ENCODE peak calls at places on chromosomes 6 and 20, in seven cellular contexts. One of them, this sample, is unnamed.

GRCh38 chr6:133964052-133964451 is 11.0 kb downstream of the TBPL1 start:
- DNase-seq in H1: no peak
- DNase-seq in HepG2: no peak
- DNase-seq in HCT116: no peak
- DNase-seq in GM12878: no peak
- DNase-seq in SK-N-SH: no peak
- DNase-seq in K562: no peak
- DNase-seq in this sample: no peak

GRCh38 chr20:44750081-44750805 is 4.6 kb downstream of the KCNK15 start:
- DNase-seq in HCT116: no peak
- DNase-seq in GM12878: no peak
- DNase-seq in K562: peak
- DNase-seq in SK-N-SH: no peak
- DNase-seq in HepG2: no peak
- DNase-seq in H1: no peak
- DNase-seq in this sample: no peak

GRCh38 chr6:47098570-47098993 is 56.5 kb upstream of the ADGRF1 start:
- DNase-seq in H1: no peak
- DNase-seq in GM12878: no peak
- DNase-seq in HepG2: no peak
- DNase-seq in HCT116: no peak
- DNase-seq in SK-N-SH: no peak
- DNase-seq in K562: no peak
- DNase-seq in this sample: no peak

GRCh38 chr6:130611366-130611765 is 215.8 kb upstream of the SMLR1 start:
- DNase-seq in GM12878: no peak
- DNase-seq in K562: no peak
- DNase-seq in HCT116: no peak
- DNase-seq in SK-N-SH: no peak
- DNase-seq in H1: no peak
- DNase-seq in HepG2: no peak
- DNase-seq in this sample: no peak

GRCh38 chr6:169641461-169642085 is 60.3 kb downstream of the WDR27 start:
- DNase-seq in GM12878: no peak
- DNase-seq in K562: no peak
- DNase-seq in HepG2: no peak
- DNase-seq in HCT116: no peak
- DNase-seq in SK-N-SH: no peak
- DNase-seq in H1: no peak
- DNase-seq in this sample: no peak

GRCh38 chr6:137313928-137314855 is 95.0 kb upstream of the IFNGR1 start:
- DNase-seq in H1: no peak
- DNase-seq in SK-N-SH: peak
- DNase-seq in K562: peak
- DNase-seq in HepG2: peak
- DNase-seq in GM12878: peak
- DNase-seq in HCT116: peak
- DNase-seq in this sample: peak

GRCh38 chr6:147081210-147081609 is 123.0 kb upstream of the STXBP5 start:
- DNase-seq in GM12878: no peak
- DNase-seq in HCT116: peak
- DNase-seq in H1: no peak
- DNase-seq in K562: no peak
- DNase-seq in HepG2: no peak
- DNase-seq in SK-N-SH: no peak
- DNase-seq in this sample: peak

GRCh38 chr20:52518735-52519134 is 327.2 kb upstream of the ZFP64 start:
- DNase-seq in HepG2: no peak
- DNase-seq in H1: no peak
- DNase-seq in GM12878: peak
- DNase-seq in K562: no peak
- DNase-seq in HCT116: no peak
- DNase-seq in SK-N-SH: no peak
- DNase-seq in this sample: no peak

GRCh38 chr6:163338671-163339405 is 75.7 kb upstream of the QKI start:
- DNase-seq in GM12878: no peak
- DNase-seq in SK-N-SH: no peak
- DNase-seq in HepG2: no peak
- DNase-seq in H1: no peak
- DNase-seq in K562: no peak
- DNase-seq in HCT116: no peak
- DNase-seq in this sample: no peak

GRCh38 chr6:48973486-48973885 is 489.6 kb downstream of the MMUT start:
- DNase-seq in HCT116: no peak
- DNase-seq in SK-N-SH: no peak
- DNase-seq in K562: no peak
- DNase-seq in H1: no peak
- DNase-seq in HepG2: no peak
- DNase-seq in GM12878: no peak
- DNase-seq in this sample: no peak

GRCh38 chr6:143598466-143599080 is 79.2 kb upstream of the PHACTR2 start:
- DNase-seq in GM12878: no peak
- DNase-seq in K562: no peak
- DNase-seq in SK-N-SH: no peak
- DNase-seq in HepG2: no peak
- DNase-seq in HCT116: no peak
- DNase-seq in H1: no peak
- DNase-seq in this sample: no peak

GRCh38 chr6:139474145-139475108 is 100.0 kb upstream of the CITED2 start:
- DNase-seq in HepG2: no peak
- DNase-seq in SK-N-SH: no peak
- DNase-seq in H1: no peak
- DNase-seq in HCT116: no peak
- DNase-seq in GM12878: no peak
- DNase-seq in K562: peak
- DNase-seq in this sample: no peak

GRCh38 chr20:63103402-63104311 is 96.9 kb upstream of the BHLHE23 start:
- DNase-seq in GM12878: no peak
- DNase-seq in K562: no peak
- DNase-seq in SK-N-SH: no peak
- DNase-seq in HCT116: no peak
- DNase-seq in H1: no peak
- DNase-seq in HepG2: no peak
- DNase-seq in this sample: no peak

GRCh38 chr6:42783177-42783875 is 1.5 kb downstream of the BICRAL start:
- DNase-seq in H1: no peak
- DNase-seq in HCT116: no peak
- DNase-seq in GM12878: no peak
- DNase-seq in K562: peak
- DNase-seq in HepG2: peak
- DNase-seq in SK-N-SH: peak
- DNase-seq in this sample: peak

GRCh38 chr6:117534974-117535373 is 52.5 kb downstream of the DCBLD1 start:
- DNase-seq in SK-N-SH: no peak
- DNase-seq in HepG2: no peak
- DNase-seq in HCT116: no peak
- DNase-seq in K562: no peak
- DNase-seq in H1: no peak
- DNase-seq in GM12878: no peak
- DNase-seq in this sample: no peak

GRCh38 chr6:117540670-117541069 is 58.2 kb downstream of the DCBLD1 start:
- DNase-seq in SK-N-SH: no peak
- DNase-seq in HepG2: no peak
- DNase-seq in H1: no peak
- DNase-seq in GM12878: no peak
- DNase-seq in K562: no peak
- DNase-seq in HCT116: no peak
- DNase-seq in this sample: no peak

GRCh38 chr6:117533775-117534174 is 51.3 kb downstream of the DCBLD1 start:
- DNase-seq in H1: no peak
- DNase-seq in HepG2: no peak
- DNase-seq in K562: no peak
- DNase-seq in HCT116: no peak
- DNase-seq in SK-N-SH: no peak
- DNase-seq in GM12878: no peak
- DNase-seq in this sample: no peak

GRCh38 chr6:117538615-117539014 is 56.1 kb downstream of the DCBLD1 start:
- DNase-seq in HCT116: no peak
- DNase-seq in GM12878: no peak
- DNase-seq in HepG2: no peak
- DNase-seq in SK-N-SH: no peak
- DNase-seq in H1: no peak
- DNase-seq in K562: no peak
- DNase-seq in this sample: no peak

DNA sequence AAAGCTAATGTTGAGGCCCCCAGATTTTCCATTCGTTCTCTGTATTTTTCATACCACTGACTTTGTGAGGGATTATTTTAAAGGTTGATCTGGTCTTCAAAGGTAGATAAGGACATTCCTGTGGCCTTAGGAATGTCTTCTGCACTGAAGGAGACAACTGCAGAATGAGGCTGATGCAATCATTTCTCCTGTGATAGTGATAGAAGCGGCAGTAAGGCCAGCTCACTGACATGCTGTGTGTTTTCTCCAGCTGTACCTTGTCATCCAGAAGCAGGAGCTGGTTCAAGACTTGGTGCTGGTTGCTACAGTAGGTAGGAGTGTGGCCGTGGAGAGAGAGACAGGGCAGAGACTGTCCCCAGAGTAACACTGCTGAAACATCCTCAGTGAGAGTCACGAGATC is 53.8 kb downstream of the DCBLD1 start:
- DNase-seq in H1: no peak
- DNase-seq in GM12878: no peak
- DNase-seq in SK-N-SH: no peak
- DNase-seq in K562: no peak
- DNase-seq in HCT116: no peak
- DNase-seq in HepG2: no peak
- DNase-seq in this sample: no peak
- TF ChIP-seq JUND in H1: no peak
- TF ChIP-seq JUND in GM12878: no peak
- TF ChIP-seq JUND in SK-N-SH: no peak
- TF ChIP-seq JUND in K562: no peak
- TF ChIP-seq JUND in HCT116: no peak
- TF ChIP-seq JUND in HepG2: no peak
- TF ChIP-seq JUND in this sample: no peak

DNA sequence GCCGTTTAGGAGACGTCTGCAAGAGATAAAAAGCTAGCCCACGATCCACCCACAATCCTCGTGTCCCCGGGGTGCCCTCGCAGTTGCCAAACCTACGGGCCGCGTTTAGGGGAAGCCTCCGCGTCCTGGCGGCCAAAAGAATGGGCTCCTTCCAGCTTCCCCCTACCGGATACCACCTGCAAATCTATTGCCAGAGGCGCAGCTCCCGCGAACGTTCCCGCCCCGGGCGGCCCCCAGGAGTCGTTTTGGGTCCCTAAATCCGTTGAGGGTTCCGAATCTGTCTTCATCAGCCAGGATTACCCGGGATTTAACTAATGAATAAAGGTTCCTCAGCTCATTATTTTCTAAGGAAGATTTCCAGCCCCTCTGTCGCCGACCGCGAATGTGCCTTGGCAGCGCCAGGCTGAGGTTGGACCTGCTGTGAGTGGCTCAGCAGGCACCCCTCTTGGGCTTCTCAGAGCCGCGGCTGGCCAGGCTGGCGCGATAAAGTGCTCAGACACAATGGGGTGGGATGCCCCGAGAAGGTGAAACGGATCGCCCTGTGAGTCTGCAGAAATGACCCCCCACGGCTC is 2.8 kb upstream of the VSX1 start:
- DNase-seq in H1: no peak
- DNase-seq in K562: no peak
- DNase-seq in HepG2: no peak
- DNase-seq in SK-N-SH: no peak
- DNase-seq in GM12878: no peak
- DNase-seq in HCT116: no peak
- DNase-seq in this sample: no peak
- TF ChIP-seq JUND in H1: no peak
- TF ChIP-seq JUND in K562: no peak
- TF ChIP-seq JUND in HepG2: no peak
- TF ChIP-seq JUND in SK-N-SH: no peak
- TF ChIP-seq JUND in GM12878: no peak
- TF ChIP-seq JUND in HCT116: no peak
- TF ChIP-seq JUND in this sample: no peak

GRCh38 chr6:45569210-45569945 is 191.6 kb upstream of the SUPT3H start:
- DNase-seq in GM12878: no peak
- DNase-seq in SK-N-SH: no peak
- DNase-seq in HCT116: no peak
- DNase-seq in H1: no peak
- DNase-seq in HepG2: no peak
- DNase-seq in K562: no peak
- DNase-seq in this sample: no peak

GRCh38 chr6:45568626-45569025 is 190.9 kb upstream of the SUPT3H start:
- DNase-seq in K562: no peak
- DNase-seq in HepG2: no peak
- DNase-seq in SK-N-SH: no peak
- DNase-seq in HCT116: no peak
- DNase-seq in GM12878: no peak
- DNase-seq in H1: no peak
- DNase-seq in this sample: no peak

GRCh38 chr6:45563902-45564301 is 186.2 kb upstream of the SUPT3H start:
- DNase-seq in SK-N-SH: no peak
- DNase-seq in K562: no peak
- DNase-seq in GM12878: no peak
- DNase-seq in H1: no peak
- DNase-seq in HCT116: no peak
- DNase-seq in HepG2: no peak
- DNase-seq in this sample: no peak

GRCh38 chr6:45567879-45568278 is 190.1 kb upstream of the SUPT3H start:
- DNase-seq in HepG2: no peak
- DNase-seq in SK-N-SH: no peak
- DNase-seq in H1: no peak
- DNase-seq in GM12878: no peak
- DNase-seq in K562: no peak
- DNase-seq in HCT116: no peak
- DNase-seq in this sample: no peak

DNA sequence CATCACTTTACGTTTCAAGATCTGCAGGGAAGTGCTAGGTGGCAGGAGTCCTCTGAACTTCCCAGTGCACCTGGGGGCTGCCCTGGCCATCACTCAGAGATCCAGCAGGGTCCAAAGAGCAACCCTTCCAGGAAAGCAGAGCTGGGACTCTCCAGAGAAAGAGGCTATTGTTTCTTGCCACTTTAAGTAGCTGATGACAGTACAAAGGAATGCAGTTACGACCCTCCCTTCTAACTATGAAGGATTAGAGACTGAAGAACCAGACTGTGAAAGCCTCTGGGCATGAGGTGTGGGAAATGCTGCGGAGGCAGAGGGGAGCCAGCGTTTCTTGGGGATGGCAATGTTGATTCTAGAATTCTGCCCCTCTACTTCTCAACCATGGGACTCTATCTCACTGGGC is 189.1 kb upstream of the SUPT3H start:
- DNase-seq in HCT116: peak
- DNase-seq in K562: no peak
- DNase-seq in GM12878: no peak
- DNase-seq in SK-N-SH: no peak
- DNase-seq in HepG2: peak
- DNase-seq in H1: peak
- DNase-seq in this sample: no peak
- TF ChIP-seq JUND in HCT116: no peak
- TF ChIP-seq JUND in K562: no peak
- TF ChIP-seq JUND in GM12878: no peak
- TF ChIP-seq JUND in SK-N-SH: no peak
- TF ChIP-seq JUND in HepG2: no peak
- TF ChIP-seq JUND in H1: no peak
- TF ChIP-seq JUND in this sample: no peak

GRCh38 chr6:23106951-23107350 is 537.6 kb downstream of the HDGFL1 start:
- DNase-seq in H1: no peak
- DNase-seq in HepG2: no peak
- DNase-seq in SK-N-SH: no peak
- DNase-seq in HCT116: no peak
- DNase-seq in K562: no peak
- DNase-seq in GM12878: no peak
- DNase-seq in this sample: no peak

GRCh38 chr6:23114812-23115504 is 545.6 kb downstream of the HDGFL1 start:
- DNase-seq in HepG2: no peak
- DNase-seq in K562: no peak
- DNase-seq in GM12878: no peak
- DNase-seq in HCT116: no peak
- DNase-seq in SK-N-SH: no peak
- DNase-seq in H1: no peak
- DNase-seq in this sample: no peak

GRCh38 chr6:23111984-23112383 is 542.6 kb downstream of the HDGFL1 start:
- DNase-seq in K562: no peak
- DNase-seq in GM12878: no peak
- DNase-seq in HepG2: no peak
- DNase-seq in SK-N-SH: no peak
- DNase-seq in HCT116: no peak
- DNase-seq in H1: no peak
- DNase-seq in this sample: no peak
- TF ChIP-seq JUND in K562: no peak
- TF ChIP-seq JUND in GM12878: no peak
- TF ChIP-seq JUND in HepG2: no peak
- TF ChIP-seq JUND in SK-N-SH: no peak
- TF ChIP-seq JUND in HCT116: no peak
- TF ChIP-seq JUND in H1: no peak
- TF ChIP-seq JUND in this sample: no peak

This sample was measured in T47D.